ENCODE peak calls at places on chromosome 21, in four cellular contexts. E is coronary artery, W is NCI-H1436, L is iPS DF 19.7. V is an unnamed sample.

GRCh38 chr21:43194303-43195130 is 25.7 kb downstream of the CRYAA start:
- DNase-seq in E (peak; percentile 63), W (no peak), L (no peak), V (peak; percentile 39)

GRCh38 chr21:34762761-34763160 is 94.0 kb downstream of the CLIC6 start:
- DNase-seq in E (no peak), W (no peak), L (no peak), V (no peak)

GRCh38 chr21:16241500-16241963 is 511.8 kb downstream of the USP25 start:
- DNase-seq in E (no peak), W (no peak), L (peak; percentile 38), V (no peak)

GRCh38 chr21:36075171-36075570 is 5.3 kb downstream of the CBR1 start:
- DNase-seq in E (no peak), W (no peak), L (no peak), V (no peak)

GRCh38 chr21:44364151-44365053 is 11.0 kb downstream of the TRPM2 start:
- DNase-seq in E (peak; percentile 65), W (no peak), L (no peak), V (peak; percentile 58)

GRCh38 chr21:42176864-42177263 is 42.1 kb upstream of the ABCG1 start:
- DNase-seq in E (no peak), W (no peak), L (no peak), V (no peak)

GRCh38 chr21:42500736-42501135 is 4.7 kb upstream of the RSPH1 start:
- DNase-seq in E (no peak), W (no peak), L (no peak), V (no peak)

GRCh38 chr21:28445081-28445830 is 547.4 kb downstream of the LTN1 start:
- DNase-seq in E (no peak), W (no peak), L (no peak), V (no peak)

GRCh38 chr21:27734146-27734545 is 767.3 kb upstream of the ADAMTS5 start:
- DNase-seq in E (no peak), W (no peak), L (no peak), V (no peak)

GRCh38 chr21:44057960-44058651 is 46.0 kb downstream of the TRAPPC10 start:
- DNase-seq in E (peak; percentile 68), W (no peak), L (no peak), V (no peak)

GRCh38 chr21:45324430-45325205 is 36.9 kb upstream of the POFUT2 start:
- DNase-seq in E (no peak), W (no peak), L (no peak), V (peak; percentile 61)

GRCh38 chr21:36156815-36157670 is at the start of gene DOP1B:
- DNase-seq in E (no peak), W (peak; percentile 22), L (no peak), V (no peak)

GRCh38 chr21:42739061-42739931 is 85.9 kb downstream of the PDE9A start:
- DNase-seq in E (peak; percentile 71), W (no peak), L (no peak), V (no peak)

GRCh38 chr21:45303111-45303615 is 15.5 kb upstream of the POFUT2 start:
- DNase-seq in E (peak; percentile 65), W (no peak), L (no peak), V (peak; percentile 45)

GRCh38 chr21:28308516-28308915 is 684.2 kb downstream of the LTN1 start:
- DNase-seq in E (no peak), W (no peak), L (no peak), V (no peak)

GRCh38 chr21:38725196-38726157 is 80.3 kb upstream of the ETS2 start:
- DNase-seq in E (no peak), W (no peak), L (no peak), V (no peak)

GRCh38 chr21:25887166-25887565 is 152.4 kb downstream of the GABPA start:
- DNase-seq in E (no peak), W (no peak), L (no peak), V (no peak)

GRCh38 chr21:40349591-40349990 is 482.4 kb downstream of the PCP4 start:
- DNase-seq in E (no peak), W (no peak), L (no peak), V (no peak)

GRCh38 chr21:27649323-27649722 is 682.4 kb upstream of the ADAMTS5 start:
- DNase-seq in E (no peak), W (no peak), L (no peak), V (no peak)

GRCh38 chr21:28688381-28688780 is 304.3 kb downstream of the LTN1 start:
- DNase-seq in E (no peak), W (no peak), L (no peak), V (no peak)

GRCh38 chr21:46399686-46400085 is 59.0 kb upstream of the DIP2A start:
- DNase-seq in E (no peak), W (no peak), L (no peak), V (no peak)

GRCh38 chr21:46080171-46081021 is 17.5 kb upstream of the COL6A2 start:
- DNase-seq in E (peak; percentile 74), W (no peak), L (no peak), V (peak; percentile 48)

GRCh38 chr21:46057111-46057709 is 40.7 kb upstream of the COL6A2 start:
- DNase-seq in E (no peak), W (no peak), L (no peak), V (no peak)

V was measured in RWPE2.